ENCODE peak calls at places on chromosomes 4 and X, in ten cellular contexts. W is ovary, S is RWPE2, T is AG09309, X is AG10803, Q is Peyer's patch, R is uterus, V is lung, N is tibial nerve, A is dorsolateral prefrontal cortex. G is an unnamed sample.

GRCh38 chrX:16307950-16308349 is 140.7 kb downstream of the MAGEB17 start:
- DNase-seq in X (no peak), Q (no peak), S (no peak), W (no peak), T (no peak), N (no peak), R (no peak), V (no peak), A (no peak), G (no peak)

GRCh38 chr4:185464184-185464583 is 7.3 kb downstream of the CCDC110 start:
- DNase-seq in R (no peak), Q (no peak), S (no peak), W (no peak), T (no peak), N (no peak), A (no peak), V (no peak), X (no peak), G (no peak)

GRCh38 chr4:145345401-145345800 is 136.3 kb upstream of the SMAD1 start:
- DNase-seq in V (no peak), A (no peak), T (no peak), R (no peak), Q (no peak), S (no peak), X (peak), N (no peak), W (no peak), G (no peak)

GRCh38 chrX:47637546-47638195 is 7.9 kb upstream of the CFP start:
- DNase-seq in T (no peak), N (no peak), W (no peak), X (no peak), V (peak), Q (no peak), A (peak), S (no peak), R (no peak), G (peak)

GRCh38 chr4:84493092-84493850 is 5.8 kb downstream of the NKX6-1 start:
- DNase-seq in R (no peak), T (no peak), A (no peak), V (no peak), N (no peak), X (peak), W (no peak), S (no peak), Q (no peak), G (no peak)

GRCh38 chr4:169810325-169811323 is 52.9 kb upstream of the HPF1 start:
- DNase-seq in W (no peak), R (peak), V (peak), X (peak), A (peak), T (peak), N (no peak), Q (no peak), S (no peak), G (no peak)

GRCh38 chrX:15215366-15215765 is 54.5 kb downstream of the ASB9 start:
- DNase-seq in T (no peak), Q (no peak), V (no peak), X (no peak), R (no peak), A (no peak), W (no peak), S (no peak), N (no peak), G (no peak)

GRCh38 chrX:24017674-24018073 is 9.3 kb downstream of the KLHL15 start:
- DNase-seq in N (no peak), S (no peak), A (no peak), T (no peak), W (no peak), V (no peak), Q (no peak), R (no peak), X (no peak), G (no peak)

GRCh38 chr4:128770807-128771206 is 38.7 kb upstream of the JADE1 start:
- DNase-seq in A (no peak), S (no peak), T (no peak), V (no peak), Q (no peak), W (no peak), X (peak), N (no peak), R (no peak), G (no peak)

GRCh38 chr4:145878501-145879435 is 59.9 kb downstream of the ZNF827 start:
- DNase-seq in N (no peak), W (no peak), Q (no peak), T (no peak), R (no peak), A (no peak), S (no peak), X (no peak), V (no peak), G (no peak)

GRCh38 chr4:6668391-6668790 is 25.3 kb upstream of the S100P start:
- DNase-seq in Q (no peak), W (no peak), R (no peak), V (no peak), T (peak), S (no peak), N (no peak), A (no peak), X (peak), G (no peak)

GRCh38 chr4:52659722-52660261 is 691 bp upstream of the USP46 start:
- DNase-seq in R (peak), A (peak), S (no peak), Q (peak), V (peak), X (peak), T (no peak), N (peak), W (peak), G (peak)

GRCh38 chr4:128606173-128606572 is 203.3 kb upstream of the JADE1 start:
- DNase-seq in A (no peak), N (no peak), W (no peak), T (no peak), R (no peak), V (no peak), X (peak), Q (no peak), S (no peak), G (no peak)

GRCh38 chr4:102180080-102180479 is 165.2 kb downstream of the SLC39A8 start:
- DNase-seq in N (no peak), W (no peak), V (no peak), R (no peak), X (no peak), Q (no peak), T (no peak), S (no peak), A (no peak), G (no peak)

GRCh38 chrX:41245641-41246040 is 88.3 kb upstream of the DDX3X start:
- DNase-seq in V (no peak), S (no peak), W (no peak), N (no peak), X (peak), R (no peak), T (no peak), A (no peak), Q (no peak), G (no peak)

GRCh38 chrX:129654652-129655546 is at the start of gene APLN:
- DNase-seq in T (no peak), N (no peak), S (no peak), X (peak), R (peak), W (peak), Q (peak), A (no peak), V (no peak), G (peak)

GRCh38 chr4:25234390-25235367 is 846 bp downstream of the PI4K2B start:
- DNase-seq in R (peak), N (no peak), X (peak), V (peak), A (peak), T (peak), W (peak), Q (peak), S (no peak), G (peak)

GRCh38 chrX:106177106-106177981 is 9.2 kb downstream of the PWWP3B start:
- DNase-seq in A (peak), V (no peak), X (no peak), N (peak), W (peak), S (no peak), R (peak), Q (no peak), T (no peak), G (peak)

GRCh38 chr4:121554377-121554776 is 142.4 kb downstream of the ANXA5 start:
- DNase-seq in V (no peak), T (peak), N (no peak), X (peak), R (no peak), Q (no peak), W (no peak), A (no peak), S (no peak), G (no peak)

GRCh38 chrX:30713061-30713525 is 59.9 kb downstream of the GK start:
- DNase-seq in X (peak), Q (peak), A (peak), V (peak), W (peak), R (peak), N (peak), S (no peak), T (peak), G (peak)

GRCh38 chr4:36208884-36209473 is 35.3 kb downstream of the ARAP2 start:
- DNase-seq in N (no peak), V (no peak), Q (peak), W (no peak), A (no peak), S (no peak), T (no peak), R (no peak), X (no peak), G (no peak)

GRCh38 chr4:173735585-173735984 is 205.6 kb upstream of the HAND2 start:
- DNase-seq in W (no peak), N (no peak), S (no peak), X (no peak), V (no peak), T (no peak), A (no peak), R (no peak), Q (no peak), G (no peak)

GRCh38 chrX:16466640-16467432 is 183.1 kb upstream of the S100G start:
- DNase-seq in V (no peak), W (no peak), T (no peak), Q (no peak), R (no peak), A (no peak), N (no peak), S (no peak), X (peak), G (no peak)

GRCh38 chr4:121950680-121951569 is 935 bp downstream of the TRPC3 start:
- DNase-seq in W (peak), R (peak), A (peak), N (no peak), T (no peak), X (peak), Q (peak), V (no peak), S (peak), G (no peak)

GRCh38 chr4:17236686-17237085 is 275.2 kb downstream of the QDPR start:
- DNase-seq in X (peak), R (no peak), A (no peak), Q (no peak), N (no peak), S (no peak), V (no peak), W (no peak), T (peak), G (no peak)

GRCh38 chr4:176308441-176308840 is 11.3 kb upstream of the SPCS3 start:
- DNase-seq in T (no peak), X (no peak), V (no peak), S (no peak), R (no peak), A (no peak), N (no peak), W (no peak), Q (no peak), G (no peak)
- H3K4me3 ChIP-seq in T (no peak), X (no peak), V (no peak), S (no peak), R (no peak), A (no peak), N (no peak), W (no peak), Q (no peak), G (no peak)

GRCh38 chr4:79756496-79756895 is 316.5 kb downstream of the ANTXR2 start:
- DNase-seq in W (no peak), S (no peak), R (no peak), N (no peak), A (no peak), T (no peak), Q (no peak), X (no peak), V (no peak), G (no peak)

GRCh38 chr4:79764118-79764517 is 308.9 kb downstream of the ANTXR2 start:
- DNase-seq in X (no peak), W (no peak), Q (no peak), N (no peak), V (no peak), R (no peak), A (no peak), T (no peak), S (no peak), G (no peak)

GRCh38 chr4:79757580-79757979 is 315.4 kb downstream of the ANTXR2 start:
- DNase-seq in T (no peak), V (no peak), A (no peak), X (no peak), Q (no peak), S (no peak), R (no peak), N (no peak), W (no peak), G (no peak)

GRCh38 chr4:79763486-79764075 is 309.4 kb downstream of the ANTXR2 start:
- DNase-seq in X (no peak), S (no peak), Q (no peak), N (no peak), V (no peak), T (no peak), R (no peak), W (no peak), A (no peak), G (no peak)

DNA sequence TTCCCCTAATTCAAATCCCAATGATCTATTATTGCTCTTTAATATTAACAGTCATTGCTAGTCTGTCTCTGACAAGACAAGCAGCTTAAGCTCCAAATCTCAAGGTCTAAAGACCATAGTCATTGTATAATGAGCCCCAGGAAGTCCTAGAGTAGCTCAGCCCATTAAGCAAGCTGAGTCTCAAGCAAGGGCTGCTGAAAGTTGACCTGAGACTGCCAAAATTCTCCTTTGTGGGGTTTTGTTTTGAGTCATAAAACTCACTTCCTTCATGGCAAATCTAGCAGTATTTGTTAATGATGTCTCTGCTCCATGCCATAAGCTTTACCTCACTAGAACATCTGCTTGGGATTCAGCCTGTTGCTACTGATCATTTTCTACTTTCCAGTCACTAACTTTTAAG is 313.2 kb downstream of the ANTXR2 start:
- DNase-seq in N (no peak), S (no peak), T (no peak), V (no peak), W (no peak), Q (no peak), A (no peak), X (no peak), R (no peak), G (no peak)
- H3K4me3 ChIP-seq in N (no peak), S (no peak), T (no peak), V (no peak), W (no peak), Q (no peak), A (no peak), X (no peak), R (no peak), G (no peak)

GRCh38 chrX:20060961-20061868 is 55.5 kb downstream of the MAP7D2 start:
- DNase-seq in S (no peak), N (no peak), V (no peak), T (no peak), A (no peak), X (no peak), W (no peak), R (no peak), Q (peak), G (no peak)
- H3K4me3 ChIP-seq in S (no peak), N (no peak), V (no peak), T (no peak), A (no peak), X (no peak), W (no peak), R (no peak), Q (no peak), G (no peak)

GRCh38 chr4:187004628-187005027 is 281.0 kb upstream of the FAT1 start:
- DNase-seq in Q (no peak), N (no peak), V (no peak), S (no peak), T (no peak), A (no peak), X (no peak), R (no peak), W (no peak), G (no peak)
- H3K4me3 ChIP-seq in Q (no peak), N (no peak), V (no peak), S (no peak), T (no peak), A (no peak), X (no peak), R (no peak), W (no peak), G (no peak)

G was measured in left ventricle myocardium inferior.